ENCODE peak calls at places on chromosomes 13 and 19, in six cellular contexts. R, C, I, T, V and S are unnamed samples.

GRCh38 chr19:3842948-3843347 is 25.9 kb downstream of the ZFR2 start:
- DNase-seq in C (no peak), R (no peak), T (no peak), V (no peak), I (no peak), S (no peak)

GRCh38 chr13:44710576-44710975 is 134.4 kb upstream of the TSC22D1 start:
- DNase-seq in C (no peak), R (no peak), I (peak), V (no peak), T (peak), S (no peak)

GRCh38 chr13:65468628-65469027 is 1761.5 kb downstream of the PCDH9 start:
- DNase-seq in T (no peak), V (no peak), C (no peak), R (no peak), I (no peak), S (no peak)

GRCh38 chr13:59358014-59358413 is 805.7 kb downstream of the DIAPH3 start:
- DNase-seq in I (no peak), V (no peak), C (no peak), R (no peak), T (no peak), S (no peak)

GRCh38 chr13:29947839-29948238 is 97.4 kb upstream of the UBL3 start:
- DNase-seq in R (no peak), I (no peak), C (no peak), V (no peak), T (no peak), S (no peak)

GRCh38 chr19:6738726-6739389 is 622 bp upstream of the TRIP10 start:
- DNase-seq in R (no peak), T (peak), C (peak), I (peak), V (peak), S (no peak)

GRCh38 chr19:29677001-29677781 is 11.9 kb downstream of the PLEKHF1 start:
- DNase-seq in C (no peak), R (no peak), I (no peak), V (no peak), T (no peak), S (no peak)

GRCh38 chr19:14112809-14113385 is 4.7 kb downstream of the PRKACA start:
- DNase-seq in R (no peak), V (peak), T (no peak), C (no peak), I (no peak), S (no peak)

GRCh38 chr13:50410921-50411712 is 395.9 kb downstream of the KCNRG start:
- DNase-seq in C (no peak), V (no peak), R (peak), I (peak), T (peak), S (no peak)

GRCh38 chr13:41137951-41138350 is 5.3 kb upstream of the KBTBD6 start:
- DNase-seq in V (no peak), C (no peak), I (peak), T (no peak), R (no peak), S (no peak)

GRCh38 chr13:90416938-90417337 is 930.5 kb upstream of the MIR17HG start:
- DNase-seq in C (no peak), T (no peak), I (no peak), R (no peak), V (no peak), S (no peak)

GRCh38 chr19:3606690-3607289 is at the start of gene TBXA2R:
- DNase-seq in R (peak), V (peak), I (peak), C (peak), T (no peak), S (no peak)

GRCh38 chr19:53328967-53329366 is 4.6 kb upstream of the ZNF845 start:
- DNase-seq in R (no peak), I (peak), T (no peak), V (peak), C (no peak), S (no peak)

GRCh38 chr19:57665261-57665806 is 3.4 kb upstream of the ZSCAN4 start:
- DNase-seq in I (no peak), R (no peak), C (no peak), V (no peak), T (no peak), S (no peak)

GRCh38 chr19:11902228-11902627 is 14.6 kb downstream of the ZNF69 start:
- DNase-seq in I (no peak), R (no peak), T (no peak), C (no peak), V (no peak), S (no peak)

GRCh38 chr13:113854238-113855011 is 9.5 kb downstream of the GAS6 start:
- DNase-seq in V (no peak), T (no peak), I (peak), C (peak), R (no peak), S (no peak)

GRCh38 chr13:108700421-108701170 is 71.2 kb downstream of the MYO16 start:
- DNase-seq in V (no peak), T (peak), R (no peak), C (no peak), I (peak), S (no peak)

GRCh38 chr13:45446181-45446580 is 18.6 kb upstream of the COG3 start:
- DNase-seq in R (no peak), V (no peak), T (no peak), C (no peak), I (peak), S (no peak)

GRCh38 chr19:58181902-58182576 is 822 bp upstream of the ZNF274 start:
- DNase-seq in R (no peak), C (peak), T (no peak), V (peak), I (peak), S (no peak)

GRCh38 chr13:47094734-47095434 is 198.0 kb upstream of the HTR2A start:
- DNase-seq in R (no peak), V (no peak), C (no peak), I (no peak), T (no peak), S (no peak)

GRCh38 chr13:37443538-37443937 is 155.0 kb downstream of the POSTN start:
- DNase-seq in R (no peak), T (peak), I (peak), C (no peak), V (no peak), S (no peak)

GRCh38 chr19:2625434-2625833 is 77.1 kb downstream of the GNG7 start:
- DNase-seq in C (no peak), R (no peak), I (no peak), T (no peak), V (peak), S (no peak)

GRCh38 chr19:6278740-6279619 is 795 bp downstream of the MLLT1 start:
- DNase-seq in C (no peak), V (no peak), R (no peak), T (no peak), I (no peak), S (no peak)

GRCh38 chr19:15297416-15298224 is 34.7 kb downstream of the BRD4 start:
- DNase-seq in C (no peak), T (peak), I (peak), V (no peak), R (no peak), S (no peak)
- TF ChIP-seq CTCF in C (no peak), T (peak), I (peak), V (no peak), R (no peak), S (no peak)

GRCh38 chr13:99256709-99257108 is 1.5 kb downstream of the GPR18 start:
- DNase-seq in T (no peak), I (peak), R (no peak), V (no peak), C (no peak), S (no peak)
- H3K4me3 ChIP-seq in T (no peak), I (no peak), R (no peak), V (peak), C (no peak), S (no peak)

DNA sequence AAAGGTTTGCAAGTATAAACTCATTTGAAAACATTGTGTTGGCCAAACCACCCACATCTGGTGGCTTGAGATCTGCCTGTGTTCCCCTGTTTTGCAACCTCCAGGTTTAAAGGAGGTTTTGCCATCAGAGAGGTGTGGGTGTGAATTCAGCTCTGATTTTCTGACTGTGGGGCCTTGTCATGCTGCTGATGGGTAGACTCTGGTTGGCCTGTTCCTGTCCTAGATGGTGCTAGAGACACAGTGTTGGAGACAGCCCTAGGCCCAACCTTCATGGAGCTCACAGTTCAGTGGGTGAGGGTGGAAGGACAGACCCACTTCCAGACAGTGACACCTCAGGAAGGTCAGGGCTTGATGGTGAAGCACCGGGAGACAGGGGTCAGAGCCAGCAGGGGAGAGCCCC is 7.5 kb downstream of the RAB4B start:
- DNase-seq in I (no peak), R (no peak), C (no peak), T (no peak), V (no peak), S (no peak)
- TF ChIP-seq CTCF in I (no peak), R (no peak), C (no peak), T (no peak), V (no peak), S (no peak)

GRCh38 chr19:17575871-17576757 is 20.7 kb downstream of the COLGALT1 start:
- DNase-seq in V (no peak), R (no peak), C (peak), I (no peak), T (no peak), S (no peak)

GRCh38 chr19:17580470-17581000 is 25.1 kb downstream of the COLGALT1 start:
- DNase-seq in T (no peak), I (no peak), R (no peak), V (no peak), C (no peak), S (no peak)

GRCh38 chr19:17577698-17578097 is 22.2 kb downstream of the COLGALT1 start:
- DNase-seq in V (no peak), T (no peak), R (no peak), C (no peak), I (no peak), S (no peak)

GRCh38 chr19:17579523-17580244 is 24.2 kb downstream of the COLGALT1 start:
- DNase-seq in V (peak), I (peak), C (peak), T (no peak), R (no peak), S (no peak)

DNA sequence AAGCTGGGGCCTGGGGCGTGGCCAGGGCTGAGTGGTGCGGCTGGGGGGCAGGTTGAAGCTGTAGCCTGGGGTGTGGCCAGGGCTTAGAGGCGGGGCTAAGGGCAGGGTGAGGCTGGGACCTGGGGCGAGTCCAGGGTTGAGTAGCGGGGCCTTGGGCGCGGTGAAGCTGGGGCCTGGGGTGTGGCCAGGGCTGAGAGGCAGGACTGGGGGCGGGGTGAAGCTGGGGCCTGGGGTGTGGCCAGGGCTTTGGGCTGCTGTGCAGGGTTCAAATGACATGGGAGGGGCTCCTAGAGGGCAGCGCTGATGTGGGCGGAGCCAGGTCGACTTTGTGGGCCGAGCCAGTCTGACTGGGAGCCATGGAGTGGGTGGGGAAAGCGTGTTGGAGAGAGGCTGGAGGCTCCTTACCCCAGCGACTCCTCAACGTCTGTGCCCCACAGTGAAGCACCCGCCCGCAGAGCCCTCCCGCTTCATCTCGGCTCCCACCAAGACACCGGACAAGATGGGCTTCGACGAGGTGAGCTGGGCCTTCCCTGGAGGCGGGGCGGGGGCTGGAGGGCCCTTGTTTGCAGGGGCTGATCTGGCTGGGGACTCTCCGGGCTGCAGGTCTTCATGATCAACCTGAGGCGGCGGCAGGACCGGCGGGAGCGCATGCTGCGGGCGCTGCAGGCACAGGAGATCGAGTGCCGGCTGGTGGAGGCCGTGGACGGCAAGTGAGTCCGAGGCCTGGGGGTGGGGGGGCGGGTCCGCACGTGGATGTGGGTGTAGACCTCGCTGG is 21.5 kb downstream of the COLGALT1 start:
- DNase-seq in C (peak), R (no peak), I (peak), T (no peak), V (no peak), S (no peak)
- H3K4me3 ChIP-seq in C (no peak), R (no peak), I (no peak), T (no peak), V (no peak), S (no peak)

DNA sequence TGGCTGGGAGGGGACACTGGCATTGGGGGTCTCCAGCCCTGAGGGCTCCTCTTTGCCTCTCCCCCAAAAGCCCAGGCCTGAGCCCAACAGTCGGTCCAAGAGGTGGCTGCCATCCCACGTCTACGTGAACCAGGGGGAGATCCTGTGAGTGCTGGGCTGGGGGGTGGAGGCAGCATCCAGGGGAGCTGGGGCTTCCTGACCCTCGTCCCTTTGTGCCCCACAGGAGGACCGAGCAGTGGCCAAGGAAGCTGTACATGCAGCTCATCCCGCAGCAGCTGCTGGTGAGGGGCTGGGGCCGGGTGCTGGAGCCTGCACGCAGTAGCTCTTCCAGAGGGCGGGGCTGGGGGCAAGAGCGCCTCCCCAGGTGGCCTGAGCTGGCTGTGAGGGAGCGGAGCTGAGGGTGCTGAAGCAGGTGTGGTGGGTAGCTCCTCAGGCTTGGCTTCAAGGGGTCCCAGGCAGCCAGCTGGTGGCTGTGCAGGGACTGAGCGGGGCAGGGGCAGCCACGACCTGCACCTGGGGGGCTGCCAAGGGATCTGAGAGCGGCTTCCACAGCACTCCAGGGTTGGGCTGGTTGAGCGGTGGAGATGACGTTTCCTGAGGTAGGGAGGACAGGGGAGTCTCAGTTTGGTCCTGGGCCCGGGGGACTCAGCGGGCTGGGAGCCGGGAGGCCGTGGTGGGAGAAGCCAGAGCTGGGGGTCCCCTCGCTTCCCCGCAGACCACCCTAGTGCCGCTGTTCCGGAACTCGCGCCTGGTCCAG is 7.1 kb downstream of the PTOV1 start:
- DNase-seq in I (no peak), C (peak), R (no peak), T (no peak), V (no peak), S (no peak)
- TF ChIP-seq CTCF in I (no peak), C (no peak), R (no peak), T (no peak), V (no peak), S (no peak)

GRCh38 chr19:719636-720377 is 11.1 kb downstream of the PALM start:
- DNase-seq in T (no peak), C (no peak), V (peak), R (no peak), I (no peak), S (no peak)
- H3K4me3 ChIP-seq in T (no peak), C (no peak), V (peak), R (no peak), I (no peak), S (no peak)